ENCODE peak calls at places on chromosome 1, in seven cellular contexts. T is cardiac fibroblast, N is aorta, Q is pancreas, D is colonic mucosa, U is uterus, F is keratinocyte. W is an unnamed sample.

GRCh38 chr1:79422726-79423125 is 416.2 kb upstream of the ADGRL4 start:
- DNase-seq in T (no peak), N (no peak), Q (no peak), D (no peak), U (no peak), F (no peak), W (no peak)

GRCh38 chr1:19315378-19316206 is 3.5 kb downstream of the SLC66A1 start:
- DNase-seq in T (peak; percentile 42), N (no peak), Q (no peak), D (no peak), U (no peak), F (no peak), W (no peak)

GRCh38 chr1:86084998-86085397 is 71.6 kb downstream of the COL24A1 start:
- DNase-seq in T (no peak), N (no peak), Q (no peak), D (no peak), U (no peak), F (no peak), W (no peak)

GRCh38 chr1:77614037-77614436 is 68.4 kb downstream of the ZZZ3 start:
- DNase-seq in T (no peak), N (no peak), Q (no peak), D (no peak), U (no peak), F (no peak), W (no peak)

GRCh38 chr1:32998009-32998555 is 33.5 kb upstream of the RNF19B start:
- DNase-seq in T (no peak), N (no peak), Q (no peak), D (no peak), U (no peak), F (no peak), W (no peak)

GRCh38 chr1:85343612-85344255 is 67.3 kb upstream of the BCL10 start:
- DNase-seq in T (peak; percentile 83), N (no peak), Q (no peak), D (no peak), U (no peak), F (no peak), W (no peak)

GRCh38 chr1:63407002-63407401 is 39.6 kb downstream of the ALG6 start:
- DNase-seq in T (no peak), N (no peak), Q (no peak), D (no peak), U (no peak), F (no peak), W (no peak)

GRCh38 chr1:111739984-111740765 is 980 bp upstream of the INKA2 start:
- DNase-seq in T (peak; percentile 75), N (peak; percentile 82), Q (peak; percentile 67), D (peak; percentile 56), U (peak; percentile 77), F (no peak), W (peak; percentile 81)

GRCh38 chr1:192461684-192462083 is 113.9 kb upstream of the RGS1 start:
- DNase-seq in T (no peak), N (no peak), Q (no peak), D (no peak), U (no peak), F (no peak), W (no peak)

GRCh38 chr1:117567976-117568375 is 37.9 kb upstream of the TENT5C start:
- DNase-seq in T (no peak), N (no peak), Q (no peak), D (peak; percentile 14), U (no peak), F (no peak), W (no peak)

GRCh38 chr1:201468844-201469644 is at the start of gene PHLDA3:
- DNase-seq in T (peak; percentile 93), N (peak; percentile 94), Q (peak; percentile 91), D (peak; percentile 79), U (peak; percentile 94), F (no peak), W (peak; percentile 96)

GRCh38 chr1:175221548-175222175 is 29.1 kb upstream of the KIAA0040 start:
- DNase-seq in T (peak; percentile 13), N (peak; percentile 49), Q (no peak), D (peak; percentile 38), U (peak; percentile 44), F (peak; percentile 62), W (no peak)

GRCh38 chr1:157723157-157723556 is 22.6 kb upstream of the FCRL3 start:
- DNase-seq in T (no peak), N (no peak), Q (no peak), D (no peak), U (no peak), F (no peak), W (no peak)

GRCh38 chr1:74388855-74389254 is 123.6 kb downstream of the LRRC53 start:
- DNase-seq in T (no peak), N (no peak), Q (no peak), D (no peak), U (no peak), F (no peak), W (no peak)

GRCh38 chr1:53337499-53337898 is 9.6 kb upstream of the LRP8 start:
- DNase-seq in T (no peak), N (no peak), Q (no peak), D (no peak), U (no peak), F (no peak), W (no peak)

GRCh38 chr1:171655215-171656116 is 3.0 kb upstream of the MYOC start:
- DNase-seq in T (peak; percentile 93), N (peak; percentile 86), Q (peak; percentile 50), D (peak; percentile 70), U (peak; percentile 75), F (no peak), W (no peak)

GRCh38 chr1:18233176-18233864 is 125.7 kb downstream of the IGSF21 start:
- DNase-seq in T (no peak), N (no peak), Q (no peak), D (no peak), U (no peak), F (no peak), W (no peak)

GRCh38 chr1:48062353-48062752 is 65.2 kb upstream of the TRABD2B start:
- DNase-seq in T (no peak), N (no peak), Q (no peak), D (no peak), U (no peak), F (no peak), W (no peak)
- H3K4me3 ChIP-seq in T (no peak overlapping the region), N (no peak overlapping the region), Q (no peak overlapping the region), D (no peak overlapping the region), U (no peak overlapping the region), F (no peak overlapping the region), W (no peak overlapping the region)

GRCh38 chr1:212696721-212697331 is 2.8 kb downstream of the BATF3 start:
- DNase-seq in T (no peak), N (no peak), Q (no peak), D (no peak), U (no peak), F (no peak), W (no peak)
- H3K4me3 ChIP-seq in T (no peak overlapping the region), N (no peak overlapping the region), Q (no peak overlapping the region), D (no peak overlapping the region), U (no peak overlapping the region), F (no peak overlapping the region), W (no peak overlapping the region)

GRCh38 chr1:217919683-217920502 is 288.7 kb downstream of the SPATA17 start:
- DNase-seq in T (no peak), N (no peak), Q (no peak), D (no peak), U (no peak), F (no peak), W (no peak)
- H3K4me3 ChIP-seq in T (no peak overlapping the region), N (no peak overlapping the region), Q (no peak overlapping the region), D (no peak overlapping the region), U (no peak overlapping the region), F (no peak overlapping the region), W (peak overlapping the region; percentile 25)

DNA sequence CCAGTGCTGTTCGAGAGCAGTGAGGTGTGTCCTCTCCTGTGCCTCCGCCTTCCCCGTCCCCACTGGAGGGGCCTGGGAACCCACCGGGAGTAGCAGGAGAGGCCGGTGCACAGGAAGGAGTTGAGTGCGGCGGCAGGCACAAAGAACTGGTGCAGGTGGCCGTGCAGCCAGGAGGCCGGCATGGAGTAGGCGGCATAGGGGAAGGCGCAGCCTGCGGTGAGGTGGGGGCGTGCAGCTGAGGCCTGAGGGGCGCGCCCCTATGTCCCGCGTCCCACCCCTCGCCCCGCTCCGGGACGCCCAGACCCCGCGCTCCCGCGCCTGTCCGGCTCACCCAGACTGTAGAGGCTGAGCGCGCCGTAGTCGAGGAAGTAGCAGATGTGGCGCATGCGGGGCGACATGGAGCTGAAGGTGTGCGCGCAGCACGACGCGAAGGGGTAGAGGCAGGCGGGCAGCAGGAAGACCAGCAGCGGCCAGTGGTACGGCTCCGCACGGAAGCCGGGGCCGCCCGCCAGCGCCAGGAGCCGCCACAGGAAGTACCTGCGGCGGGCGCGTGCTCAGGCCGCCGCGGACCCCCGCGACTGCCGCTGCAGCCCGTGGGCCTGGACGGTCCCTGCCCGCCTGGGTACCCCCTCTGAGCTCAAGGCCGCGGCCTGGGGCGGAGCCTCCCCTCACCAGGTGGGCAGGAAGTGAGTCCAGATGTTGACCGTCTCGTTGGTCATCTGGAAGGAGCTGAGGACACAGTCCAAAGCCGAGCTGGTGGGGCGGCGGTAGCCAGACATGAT is 2.2 kb downstream of the PAQR6 start:
- DNase-seq in T (peak; percentile 26), N (no peak), Q (no peak), D (peak; percentile 29), U (no peak), F (no peak), W (no peak)
- H3K4me3 ChIP-seq in T (peak overlapping the region; percentile 5), N (no peak overlapping the region), Q (peak overlapping the region; percentile 20), D (peak overlapping the region; percentile 31), U (no peak overlapping the region), F (no peak overlapping the region), W (peak overlapping the region; percentile 42)

DNA sequence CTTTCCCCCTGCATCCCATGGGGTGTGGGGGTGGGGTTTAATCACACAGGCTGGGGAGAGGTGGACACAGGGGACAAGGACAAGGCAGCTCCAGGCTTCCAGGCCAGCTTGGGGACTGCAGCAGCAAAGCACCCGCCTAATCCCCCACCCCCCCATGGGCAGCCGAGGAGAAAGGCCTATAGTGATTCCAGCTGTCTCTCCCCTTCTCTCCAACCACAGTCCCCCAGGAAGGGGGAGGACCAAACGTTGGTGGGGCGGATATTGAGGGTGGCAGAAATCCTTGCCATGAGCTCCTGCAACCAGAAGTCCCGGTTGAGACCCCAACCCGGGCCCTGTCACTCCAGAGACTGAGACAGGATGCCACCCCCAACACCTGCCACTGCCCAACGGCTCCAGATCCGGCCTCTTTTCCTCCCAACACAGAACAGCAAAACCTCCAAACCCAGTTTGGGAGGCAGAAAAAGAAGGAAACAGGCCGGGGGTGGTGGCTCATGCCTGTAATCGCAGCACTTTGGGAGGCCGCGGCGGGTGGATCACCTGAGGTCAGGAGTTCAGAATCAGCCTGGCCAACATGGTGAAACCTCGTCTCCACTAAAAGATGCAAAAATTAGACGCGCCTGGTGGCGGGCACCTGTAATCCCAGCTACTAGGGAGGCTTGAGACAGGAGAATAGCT is 1.7 kb downstream of the EPHA2 start:
- DNase-seq in T (no peak), N (no peak), Q (no peak), D (no peak), U (no peak), F (no peak), W (no peak)
- H3K4me3 ChIP-seq in T (peak overlapping the region; percentile 90), N (no peak overlapping the region), Q (peak overlapping the region; percentile 29), D (peak overlapping the region; percentile 62), U (peak overlapping the region; percentile 59), F (peak overlapping the region; percentile 83), W (peak overlapping the region; percentile 53)

GRCh38 chr1:204190212-204191211 is 5.8 kb downstream of the KISS1 start:
- DNase-seq in T (peak; percentile 62), N (no peak), Q (peak; percentile 69), D (peak; percentile 70), U (peak; percentile 52), F (no peak), W (no peak)
- H3K4me3 ChIP-seq in T (peak overlapping the region; percentile 15), N (no peak overlapping the region), Q (no peak overlapping the region), D (peak overlapping the region; percentile 25), U (no peak overlapping the region), F (no peak overlapping the region), W (peak overlapping the region; percentile 29)